ENCODE peak calls at places on chromosomes 6 and 20, in eight cellular contexts. J, X, P, A, T, B, N and Q are unnamed samples.

GRCh38 chr6:108118791-108119211 is 44.3 kb upstream of the OSTM1 start:
- DNase-seq in T (peak; percentile 49), P (no peak), N (no peak), J (peak; percentile 59), B (no peak), X (no peak), A (no peak), Q (no peak)

GRCh38 chr6:41536884-41537347 is 9.3 kb upstream of the FOXP4 start:
- DNase-seq in J (no peak), X (no peak), P (no peak), T (peak; percentile 72), B (no peak), N (peak; percentile 77), A (no peak), Q (no peak)

GRCh38 chr6:35044771-35045275 is 96.3 kb downstream of the TCP11 start:
- DNase-seq in A (no peak), J (peak; percentile 59), T (peak; percentile 76), X (no peak), N (peak; percentile 33), P (no peak), B (no peak), Q (no peak)

GRCh38 chr6:149501201-149501600 is 16.4 kb upstream of the ZC3H12D start:
- DNase-seq in X (no peak), B (no peak), N (no peak), J (no peak), T (no peak), P (no peak), A (no peak), Q (no peak)

GRCh38 chr20:11266571-11266970 is 592.8 kb upstream of the JAG1 start:
- DNase-seq in T (no peak), J (no peak), N (peak; percentile 79), P (no peak), A (no peak), B (no peak), X (no peak), Q (no peak)

GRCh38 chr6:43972179-43972914 is 154.9 kb downstream of the MRPL14 start:
- DNase-seq in A (no peak), N (peak; percentile 55), X (no peak), T (no peak), J (no peak), P (no peak), B (no peak), Q (no peak)

GRCh38 chr20:21640556-21640955 is 64.9 kb upstream of the PAX1 start:
- DNase-seq in B (no peak), N (peak; percentile 49), J (no peak), T (peak; percentile 18), A (no peak), P (no peak), X (no peak), Q (no peak)

GRCh38 chr6:90173262-90173926 is 123.2 kb downstream of the BACH2 start:
- DNase-seq in A (no peak), T (no peak), B (no peak), N (no peak), P (no peak), J (no peak), X (no peak), Q (no peak)

GRCh38 chr20:32980990-32981389 is 23.2 kb downstream of the SUN5 start:
- DNase-seq in P (no peak), B (no peak), A (no peak), N (no peak), T (no peak), J (no peak), X (no peak), Q (no peak)

GRCh38 chr6:138290563-138290962 is 72.3 kb upstream of the PBOV1 start:
- DNase-seq in B (no peak), X (no peak), N (no peak), J (no peak), T (no peak), A (no peak), P (no peak), Q (no peak)

GRCh38 chr20:23101696-23102095 is 15.6 kb upstream of the CD93 start:
- DNase-seq in P (no peak), J (no peak), B (no peak), N (no peak), X (no peak), T (no peak), A (no peak), Q (no peak)

GRCh38 chr6:89763550-89763949 is 56.0 kb downstream of the MDN1 start:
- DNase-seq in T (no peak), N (no peak), A (no peak), P (no peak), B (peak; percentile 7), J (no peak), X (no peak), Q (no peak)

GRCh38 chr20:21681932-21682318 is 23.5 kb upstream of the PAX1 start:
- DNase-seq in X (no peak), N (no peak), J (no peak), T (no peak), A (no peak), B (no peak), P (no peak), Q (no peak)

GRCh38 chr6:132511159-132511835 is 1.6 kb downstream of the STX7 start:
- DNase-seq in P (no peak), B (no peak), T (peak; percentile 3), A (no peak), J (no peak), N (no peak), X (no peak), Q (no peak)

GRCh38 chr6:76774750-76775396 is 688.4 kb downstream of the HTR1B start:
- DNase-seq in X (no peak), A (no peak), T (no peak), P (no peak), N (no peak), J (no peak), B (no peak), Q (peak; percentile 97)